ENCODE peak calls at places on chromosomes 1 and 21, in six cellular contexts. N is endodermal cell, D is cardiac muscle cell, H is neural progenitor cell, Y is MM.1S, A is heart right ventricle. P is an unnamed sample.

GRCh38 chr1:8663090-8663802 is 154.2 kb downstream of the RERE start:
- DNase-seq in N (no peak), D (peak; percentile 32), H (no peak), Y (no peak), A (no peak), P (no peak)

GRCh38 chr1:203150511-203151297 is 23.2 kb downstream of the ADORA1 start:
- DNase-seq in N (peak; percentile 71), D (no peak), H (no peak), Y (no peak), A (no peak), P (no peak)

GRCh38 chr1:18217398-18218043 is 109.9 kb downstream of the IGSF21 start:
- DNase-seq in N (peak; percentile 88), D (peak; percentile 21), H (no peak), Y (peak; percentile 21), A (no peak), P (no peak)

GRCh38 chr1:200336901-200337391 is 72.9 kb downstream of the ZNF281 start:
- DNase-seq in N (peak; percentile 58), D (no peak), H (no peak), Y (no peak), A (no peak), P (no peak)

GRCh38 chr1:24003331-24003972 is 23.3 kb upstream of the SRSF10 start:
- DNase-seq in N (no peak), D (peak; percentile 90), H (peak; percentile 47), Y (no peak), A (no peak), P (no peak)

GRCh38 chr1:207833381-207833780 is 77.5 kb downstream of the CD34 start:
- DNase-seq in N (no peak), D (no peak), H (no peak), Y (no peak), A (no peak), P (no peak)

GRCh38 chr1:56002272-56002671 is 577.1 kb downstream of the PLPP3 start:
- DNase-seq in N (no peak), D (no peak), H (no peak), Y (no peak), A (no peak), P (no peak)

GRCh38 chr1:17196496-17197180 is 8.3 kb upstream of the PADI1 start:
- DNase-seq in N (peak; percentile 47), D (no peak), H (no peak), Y (no peak), A (no peak), P (no peak)

GRCh38 chr1:167447521-167448136 is 70.7 kb downstream of the CD247 start:
- DNase-seq in N (peak; percentile 78), D (no peak), H (no peak), Y (peak; percentile 82), A (no peak), P (peak; percentile 77)

GRCh38 chr1:212121772-212122171 is 86.2 kb downstream of the DTL start:
- DNase-seq in N (no peak), D (no peak), H (no peak), Y (no peak), A (no peak), P (no peak)

GRCh38 chr1:11680270-11681070 is 478 bp downstream of the MAD2L2 start:
- DNase-seq in N (no peak), D (peak; percentile 41), H (peak; percentile 53), Y (no peak), A (no peak), P (no peak)

GRCh38 chr1:226875641-226876295 is 5.4 kb downstream of the PSEN2 start:
- DNase-seq in N (peak; percentile 66), D (peak; percentile 57), H (peak; percentile 28), Y (no peak), A (no peak), P (no peak)

GRCh38 chr1:201662646-201663045 is 123.7 kb downstream of the NAV1 start:
- DNase-seq in N (no peak), D (no peak), H (peak; percentile 26), Y (no peak), A (no peak), P (no peak)

GRCh38 chr1:209862598-209863498 is 35.1 kb downstream of the UTP25 start:
- DNase-seq in N (peak; percentile 68), D (no peak), H (peak; percentile 36), Y (no peak), A (no peak), P (no peak)

GRCh38 chr21:34939673-34940321 is 109.3 kb downstream of the RUNX1 start:
- DNase-seq in N (no peak), D (no peak), H (no peak), Y (no peak), A (no peak), P (no peak)

DNA sequence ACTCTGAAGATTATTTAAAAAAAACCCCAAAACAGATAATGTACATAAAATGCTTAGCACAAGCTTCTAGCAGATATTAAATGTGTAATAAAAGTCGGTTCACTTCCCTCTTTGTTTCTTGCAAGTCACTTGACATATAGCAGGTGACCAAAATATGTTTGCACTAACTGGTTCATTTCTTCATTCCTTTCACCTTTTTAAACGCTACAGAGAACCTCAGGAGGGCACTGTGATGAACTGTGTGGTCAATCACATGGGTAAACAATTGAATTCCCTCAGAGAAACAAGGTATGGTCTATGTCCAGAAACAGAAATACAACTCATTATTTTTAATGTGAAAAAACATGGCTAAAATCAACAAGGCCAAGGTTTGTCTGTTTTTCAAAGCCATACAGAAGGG is 51.3 kb upstream of the BCL10 start:
- DNase-seq in N (no peak), D (no peak), H (no peak), Y (no peak), A (no peak), P (no peak)
- H3K4me1 ChIP-seq in N (no peaks in the 10 kb centered on the region), D (no peaks in the 10 kb centered on the region), H (no peaks in the 10 kb centered on the region), Y (no peaks in the 10 kb centered on the region), A (peaks cover 47% of the 10 kb centered on the region), P (no peaks in the 10 kb centered on the region)

GRCh38 chr21:32753818-32754610 is 17.5 kb downstream of the PAXBP1 start:
- DNase-seq in N (no peak), D (no peak), H (no peak), Y (no peak), A (no peak), P (no peak)
- H3K36me3 ChIP-seq in N (peaks cover 94% of the 10 kb centered on the region), D (peaks cover 82% of the 10 kb centered on the region), H (peaks cover 43% of the 10 kb centered on the region), Y (peaks cover 20% of the 10 kb centered on the region), A (peaks cover 100% of the 10 kb centered on the region), P (peaks cover 84% of the 10 kb centered on the region)

GRCh38 chr1:205580140-205580922 is 51.5 kb downstream of the ELK4 start:
- DNase-seq in N (no peak), D (no peak), H (no peak), Y (no peak), A (no peak), P (no peak)
- H3K27ac ChIP-seq in N (no peak overlapping the region), D (no peak overlapping the region), H (no peak overlapping the region), Y (no peak overlapping the region), A (no peak overlapping the region), P (no peak overlapping the region)

DNA sequence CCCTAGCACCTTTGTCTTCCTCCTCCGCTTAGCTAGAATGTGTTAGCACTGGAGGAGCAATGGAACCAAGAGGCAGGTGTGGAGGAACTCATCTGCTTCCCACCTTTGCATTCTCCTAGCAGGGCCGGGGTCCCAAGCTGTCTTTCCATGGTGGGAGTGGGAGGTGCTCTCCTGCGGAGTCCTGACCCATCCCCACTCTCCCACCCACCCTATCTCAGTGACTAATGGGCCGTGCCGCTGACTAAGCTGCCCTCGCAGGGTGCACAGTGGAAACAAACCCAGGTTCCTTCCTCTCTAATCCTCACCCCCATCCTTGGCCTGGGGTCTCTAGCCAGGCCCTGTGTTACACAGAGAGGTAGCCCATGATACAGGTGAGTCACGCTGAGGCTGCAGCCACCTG is 177.5 kb downstream of the HIVEP3 start:
- DNase-seq in N (no peak), D (no peak), H (no peak), Y (no peak), A (no peak), P (no peak)
- H3K4me1 ChIP-seq in N (no peaks in the 10 kb centered on the region), D (peaks cover 6% of the 10 kb centered on the region), H (no peaks in the 10 kb centered on the region), Y (peaks cover 11% of the 10 kb centered on the region), A (peaks cover 27% of the 10 kb centered on the region), P (peaks cover 29% of the 10 kb centered on the region)

P was measured in CD4-positive, CD25-positive, alpha-beta regulatory T cell.